ENCODE peak calls at places on chromosomes 3 and 15, in six cellular contexts. One of them, this sample, is unnamed.

GRCh38 chr3:74883690-74884089 is 269.2 kb upstream of the CNTN3 start:
- DNase-seq in thyroid gland: no peak
- DNase-seq in choroid plexus epithelial cell: peak
- DNase-seq in endodermal cell: peak
- DNase-seq in psoas muscle: no peak
- DNase-seq in coronary artery: no peak
- DNase-seq in this sample: no peak

GRCh38 chr15:97904196-97904572 is 56.3 kb upstream of the ARRDC4 start:
- DNase-seq in thyroid gland: peak
- DNase-seq in choroid plexus epithelial cell: peak
- DNase-seq in endodermal cell: peak
- DNase-seq in psoas muscle: peak
- DNase-seq in coronary artery: no peak
- DNase-seq in this sample: peak

GRCh38 chr15:87387681-87388240 is 868.8 kb downstream of the NTRK3 start:
- DNase-seq in thyroid gland: no peak
- DNase-seq in choroid plexus epithelial cell: no peak
- DNase-seq in endodermal cell: no peak
- DNase-seq in psoas muscle: no peak
- DNase-seq in coronary artery: no peak
- DNase-seq in this sample: no peak

GRCh38 chr3:18499256-18499655 is 74.1 kb upstream of the SATB1 start:
- DNase-seq in thyroid gland: no peak
- DNase-seq in choroid plexus epithelial cell: no peak
- DNase-seq in endodermal cell: no peak
- DNase-seq in psoas muscle: no peak
- DNase-seq in coronary artery: no peak
- DNase-seq in this sample: no peak

GRCh38 chr15:74956648-74957300 is at the start of gene RPP25:
- DNase-seq in thyroid gland: peak
- DNase-seq in choroid plexus epithelial cell: peak
- DNase-seq in endodermal cell: peak
- DNase-seq in psoas muscle: peak
- DNase-seq in coronary artery: peak
- DNase-seq in this sample: peak

GRCh38 chr3:158711886-158712285 is 20.4 kb downstream of the RARRES1 start:
- DNase-seq in thyroid gland: no peak
- DNase-seq in choroid plexus epithelial cell: peak
- DNase-seq in endodermal cell: no peak
- DNase-seq in psoas muscle: no peak
- DNase-seq in coronary artery: no peak
- DNase-seq in this sample: no peak

GRCh38 chr3:34015204-34016142 is 217.0 kb downstream of the PDCD6IP start:
- DNase-seq in thyroid gland: no peak
- DNase-seq in choroid plexus epithelial cell: peak
- DNase-seq in endodermal cell: peak
- DNase-seq in psoas muscle: no peak
- DNase-seq in coronary artery: no peak
- DNase-seq in this sample: no peak

GRCh38 chr15:71804695-71805470 is 5.5 kb upstream of the NR2E3 start:
- DNase-seq in thyroid gland: no peak
- DNase-seq in choroid plexus epithelial cell: peak
- DNase-seq in endodermal cell: no peak
- DNase-seq in psoas muscle: no peak
- DNase-seq in coronary artery: no peak
- DNase-seq in this sample: no peak

GRCh38 chr3:11479230-11479620 is 164.5 kb downstream of the VGLL4 start:
- DNase-seq in thyroid gland: no peak
- DNase-seq in choroid plexus epithelial cell: no peak
- DNase-seq in endodermal cell: no peak
- DNase-seq in psoas muscle: no peak
- DNase-seq in coronary artery: no peak
- DNase-seq in this sample: peak

GRCh38 chr15:25242957-25243799 is 195.6 kb downstream of the UBE3A start:
- DNase-seq in thyroid gland: no peak
- DNase-seq in choroid plexus epithelial cell: no peak
- DNase-seq in endodermal cell: no peak
- DNase-seq in psoas muscle: peak
- DNase-seq in coronary artery: peak
- DNase-seq in this sample: no peak

GRCh38 chr3:130838898-130839572 is 54.8 kb upstream of the ATP2C1 start:
- DNase-seq in thyroid gland: no peak
- DNase-seq in choroid plexus epithelial cell: no peak
- DNase-seq in endodermal cell: no peak
- DNase-seq in psoas muscle: no peak
- DNase-seq in coronary artery: no peak
- DNase-seq in this sample: no peak

GRCh38 chr3:11391172-11391879 is 119.1 kb downstream of the ATG7 start:
- DNase-seq in thyroid gland: no peak
- DNase-seq in choroid plexus epithelial cell: no peak
- DNase-seq in endodermal cell: no peak
- DNase-seq in psoas muscle: no peak
- DNase-seq in coronary artery: no peak
- DNase-seq in this sample: no peak

GRCh38 chr3:31960793-31961431 is 20.1 kb downstream of the OSBPL10 start:
- DNase-seq in thyroid gland: peak
- DNase-seq in choroid plexus epithelial cell: peak
- DNase-seq in endodermal cell: peak
- DNase-seq in psoas muscle: no peak
- DNase-seq in coronary artery: no peak
- DNase-seq in this sample: no peak

GRCh38 chr3:195195321-195196209 is 75.4 kb downstream of the XXYLT1 start:
- DNase-seq in thyroid gland: peak
- DNase-seq in choroid plexus epithelial cell: peak
- DNase-seq in endodermal cell: peak
- DNase-seq in psoas muscle: no peak
- DNase-seq in coronary artery: no peak
- DNase-seq in this sample: no peak

GRCh38 chr3:94069242-94069813 is 6.5 kb downstream of the NSUN3 start:
- DNase-seq in thyroid gland: no peak
- DNase-seq in choroid plexus epithelial cell: peak
- DNase-seq in endodermal cell: no peak
- DNase-seq in psoas muscle: no peak
- DNase-seq in coronary artery: no peak
- DNase-seq in this sample: no peak

GRCh38 chr3:148718982-148719862 is 21.5 kb downstream of the AGTR1 start:
- DNase-seq in thyroid gland: no peak
- DNase-seq in choroid plexus epithelial cell: peak
- DNase-seq in endodermal cell: peak
- DNase-seq in psoas muscle: no peak
- DNase-seq in coronary artery: no peak
- DNase-seq in this sample: no peak

GRCh38 chr3:15440891-15441290 is 13.5 kb downstream of the EAF1 start:
- DNase-seq in thyroid gland: no peak
- DNase-seq in choroid plexus epithelial cell: peak
- DNase-seq in endodermal cell: no peak
- DNase-seq in psoas muscle: no peak
- DNase-seq in coronary artery: no peak
- DNase-seq in this sample: no peak

GRCh38 chr15:93460717-93461116 is 371.7 kb upstream of the RGMA start:
- DNase-seq in thyroid gland: no peak
- DNase-seq in choroid plexus epithelial cell: no peak
- DNase-seq in endodermal cell: no peak
- DNase-seq in psoas muscle: no peak
- DNase-seq in coronary artery: no peak
- DNase-seq in this sample: no peak

GRCh38 chr3:97938444-97938843 is 33.8 kb downstream of the RIOX2 start:
- DNase-seq in thyroid gland: no peak
- DNase-seq in choroid plexus epithelial cell: no peak
- DNase-seq in endodermal cell: no peak
- DNase-seq in psoas muscle: no peak
- DNase-seq in coronary artery: no peak
- DNase-seq in this sample: no peak

GRCh38 chr3:154120903-154121235 is 321 bp upstream of the ARHGEF26 start:
- DNase-seq in thyroid gland: no peak
- DNase-seq in choroid plexus epithelial cell: no peak
- DNase-seq in endodermal cell: no peak
- DNase-seq in psoas muscle: no peak
- DNase-seq in coronary artery: no peak
- DNase-seq in this sample: no peak
- H3K4me3 ChIP-seq in thyroid gland: peak
- H3K4me3 ChIP-seq in choroid plexus epithelial cell: peak
- H3K4me3 ChIP-seq in endodermal cell: peak
- H3K4me3 ChIP-seq in psoas muscle: peak
- H3K4me3 ChIP-seq in coronary artery: peak
- H3K4me3 ChIP-seq in this sample: peak

GRCh38 chr3:48991851-48992545 is 2.0 kb downstream of the P4HTM start:
- DNase-seq in thyroid gland: no peak
- DNase-seq in choroid plexus epithelial cell: no peak
- DNase-seq in endodermal cell: no peak
- DNase-seq in psoas muscle: no peak
- DNase-seq in coronary artery: no peak
- DNase-seq in this sample: no peak
- H3K4me3 ChIP-seq in thyroid gland: no peak
- H3K4me3 ChIP-seq in choroid plexus epithelial cell: no peak
- H3K4me3 ChIP-seq in endodermal cell: peak
- H3K4me3 ChIP-seq in psoas muscle: peak
- H3K4me3 ChIP-seq in coronary artery: peak
- H3K4me3 ChIP-seq in this sample: no peak

GRCh38 chr15:92020765-92021164 is 167.3 kb downstream of the SLCO3A1 start:
- DNase-seq in thyroid gland: no peak
- DNase-seq in choroid plexus epithelial cell: no peak
- DNase-seq in endodermal cell: no peak
- DNase-seq in psoas muscle: no peak
- DNase-seq in coronary artery: no peak
- DNase-seq in this sample: no peak

GRCh38 chr15:92020207-92020606 is 166.7 kb downstream of the SLCO3A1 start:
- DNase-seq in thyroid gland: no peak
- DNase-seq in choroid plexus epithelial cell: no peak
- DNase-seq in endodermal cell: no peak
- DNase-seq in psoas muscle: no peak
- DNase-seq in coronary artery: no peak
- DNase-seq in this sample: no peak

GRCh38 chr15:92019706-92020105 is 166.2 kb downstream of the SLCO3A1 start:
- DNase-seq in thyroid gland: no peak
- DNase-seq in choroid plexus epithelial cell: no peak
- DNase-seq in endodermal cell: no peak
- DNase-seq in psoas muscle: no peak
- DNase-seq in coronary artery: no peak
- DNase-seq in this sample: no peak

GRCh38 chr15:92017882-92018534 is 164.5 kb downstream of the SLCO3A1 start:
- DNase-seq in thyroid gland: no peak
- DNase-seq in choroid plexus epithelial cell: no peak
- DNase-seq in endodermal cell: no peak
- DNase-seq in psoas muscle: no peak
- DNase-seq in coronary artery: no peak
- DNase-seq in this sample: no peak

DNA sequence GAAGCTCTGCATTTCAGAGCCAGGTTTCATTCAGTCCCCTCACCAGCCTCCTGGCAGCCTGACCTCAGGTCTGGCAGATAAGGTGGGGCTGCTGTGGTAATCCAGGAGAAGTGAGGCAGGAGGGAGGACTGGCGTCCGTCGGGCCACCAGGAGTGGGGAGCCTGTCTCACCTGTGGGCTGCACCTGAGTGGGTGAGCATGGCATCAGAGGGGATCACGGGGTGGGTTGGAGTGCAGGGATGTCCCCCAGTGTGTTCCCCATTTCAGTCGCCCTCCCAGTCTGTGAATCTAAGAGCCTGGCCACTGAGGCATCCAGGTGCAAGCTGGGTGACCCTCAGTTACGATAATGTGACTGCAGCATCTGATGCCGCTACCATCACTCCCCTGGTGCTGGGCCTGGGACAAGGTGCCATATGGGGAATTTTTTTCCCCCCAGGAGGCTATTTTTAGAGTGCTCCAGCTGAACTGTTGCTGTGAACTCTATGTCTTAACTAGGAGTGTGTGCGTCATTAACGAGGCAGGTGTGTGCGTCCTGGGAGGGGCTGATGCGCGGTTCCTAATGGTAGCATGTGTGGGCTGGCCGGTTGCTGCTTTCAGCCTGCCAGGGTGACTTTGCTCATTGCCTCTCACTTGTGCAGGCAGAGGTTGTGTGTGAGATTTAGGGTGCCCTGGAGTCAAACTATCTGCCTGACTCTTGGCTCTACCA is 165.2 kb downstream of the SLCO3A1 start:
- DNase-seq in thyroid gland: no peak
- DNase-seq in choroid plexus epithelial cell: no peak
- DNase-seq in endodermal cell: no peak
- DNase-seq in psoas muscle: no peak
- DNase-seq in coronary artery: no peak
- DNase-seq in this sample: no peak
- H3K4me3 ChIP-seq in thyroid gland: no peak
- H3K4me3 ChIP-seq in choroid plexus epithelial cell: no peak
- H3K4me3 ChIP-seq in endodermal cell: no peak
- H3K4me3 ChIP-seq in psoas muscle: no peak
- H3K4me3 ChIP-seq in coronary artery: no peak
- H3K4me3 ChIP-seq in this sample: no peak

DNA sequence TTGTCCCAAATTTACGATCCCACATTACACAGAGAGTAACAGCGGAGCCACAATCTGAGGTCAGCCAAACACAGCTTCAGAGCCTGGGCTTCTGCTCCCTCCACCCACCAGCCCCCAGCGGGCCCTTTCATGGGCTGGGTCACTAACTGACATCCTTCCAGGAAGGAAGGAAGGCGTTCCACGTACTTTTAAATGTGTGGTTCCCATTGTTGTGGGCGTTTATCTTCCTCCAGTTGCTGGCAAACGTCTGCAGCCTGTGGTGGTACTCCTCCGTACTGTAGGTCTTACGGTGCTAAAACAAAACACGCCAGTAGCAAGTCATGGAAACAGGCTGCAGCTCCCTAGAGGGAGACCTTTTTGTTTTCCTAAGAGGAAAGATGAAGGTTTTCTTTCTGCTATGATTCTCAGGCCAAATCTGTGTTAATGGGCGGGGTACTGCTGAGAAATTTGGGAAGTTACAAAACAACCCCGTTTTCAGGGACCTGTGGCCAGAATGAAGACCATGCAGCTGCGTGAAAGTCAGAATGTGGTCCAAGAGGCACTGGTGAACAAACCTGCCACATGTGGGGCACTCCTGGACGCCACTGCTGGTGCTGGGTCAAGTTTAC is 7.6 kb downstream of the CTSH start:
- DNase-seq in thyroid gland: no peak
- DNase-seq in choroid plexus epithelial cell: peak
- DNase-seq in endodermal cell: no peak
- DNase-seq in psoas muscle: no peak
- DNase-seq in coronary artery: no peak
- DNase-seq in this sample: no peak
- H3K4me3 ChIP-seq in thyroid gland: no peak
- H3K4me3 ChIP-seq in choroid plexus epithelial cell: no peak
- H3K4me3 ChIP-seq in endodermal cell: no peak
- H3K4me3 ChIP-seq in psoas muscle: no peak
- H3K4me3 ChIP-seq in coronary artery: peak
- H3K4me3 ChIP-seq in this sample: no peak

DNA sequence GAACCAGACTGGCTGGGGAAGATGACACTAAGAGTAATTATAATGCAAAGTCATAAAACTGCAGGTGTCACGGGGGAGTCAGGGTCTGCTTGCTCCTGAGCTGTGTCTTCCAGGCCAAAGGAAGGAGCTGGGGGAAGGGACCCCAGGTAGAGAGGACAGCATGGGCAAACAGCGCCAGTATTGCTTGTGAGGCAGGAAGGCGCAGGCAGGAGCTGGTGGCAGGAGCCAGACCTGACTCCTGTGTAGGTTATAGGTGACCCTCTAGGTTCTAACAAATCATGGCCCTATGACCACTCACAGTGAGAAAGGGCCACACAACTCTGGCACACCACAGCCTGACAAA is 1.9 kb downstream of the CISH start:
- DNase-seq in thyroid gland: no peak
- DNase-seq in choroid plexus epithelial cell: no peak
- DNase-seq in endodermal cell: no peak
- DNase-seq in psoas muscle: no peak
- DNase-seq in coronary artery: no peak
- DNase-seq in this sample: no peak
- H3K4me3 ChIP-seq in thyroid gland: peak
- H3K4me3 ChIP-seq in choroid plexus epithelial cell: no peak
- H3K4me3 ChIP-seq in endodermal cell: no peak
- H3K4me3 ChIP-seq in psoas muscle: peak
- H3K4me3 ChIP-seq in coronary artery: peak
- H3K4me3 ChIP-seq in this sample: no peak

This sample was measured in prostate gland.